ENCODE peak calls at places on chromosomes 11 and 22, in seven cellular contexts. I is COR-L47; M is activated naive CD4-positive, alpha-beta T cell; A is coronary artery; E is hippocampal formation; P is posterior vena cava; Y is CD14-positive monocyte. B is an unnamed sample.

GRCh38 chr11:79600747-79601146 is 159.9 kb upstream of the TENM4 start:
- DNase-seq in M (no peak), I (no peak), E (no peak), A (no peak), Y (no peak), P (no peak), B (no peak)

GRCh38 chr22:44088976-44089570 is 65.0 kb downstream of the PARVB start:
- DNase-seq in I (no peak), E (no peak), P (no peak), M (no peak), A (no peak), Y (no peak), B (no peak)

GRCh38 chr11:34866375-34866774 is 49.8 kb downstream of the APIP start:
- DNase-seq in I (no peak), E (no peak), P (no peak), M (no peak), Y (no peak), A (no peak), B (no peak)

GRCh38 chr22:45218974-45219373 is 21.7 kb downstream of the KIAA0930 start:
- DNase-seq in M (no peak), I (no peak), Y (no peak), E (no peak), P (no peak), A (no peak), B (no peak)

GRCh38 chr11:128653828-128654231 is 40.0 kb upstream of the FLI1 start:
- DNase-seq in E (peak), Y (peak), I (no peak), A (no peak), M (no peak), P (peak), B (no peak)

GRCh38 chr22:42083119-42083518 is 3.6 kb downstream of the SMDT1 start:
- DNase-seq in A (no peak), P (no peak), I (no peak), Y (no peak), E (no peak), M (no peak), B (no peak)

GRCh38 chr22:35609761-35610160 is 7.4 kb downstream of the MB start:
- DNase-seq in M (no peak), P (no peak), E (no peak), Y (no peak), I (no peak), A (no peak), B (no peak)

GRCh38 chr22:42160251-42160650 is 29.6 kb upstream of the CYP2D6 start:
- DNase-seq in I (no peak), Y (no peak), M (no peak), P (peak), A (no peak), E (no peak), B (no peak)

GRCh38 chr22:46538816-46539163 is 1.4 kb upstream of the CELSR1 start:
- DNase-seq in E (no peak), Y (no peak), P (no peak), I (no peak), A (no peak), M (no peak), B (no peak)

GRCh38 chr11:35911616-35912165 is 32.2 kb upstream of the LDLRAD3 start:
- DNase-seq in E (no peak), Y (no peak), M (no peak), I (no peak), P (no peak), A (no peak), B (no peak)

GRCh38 chr11:96073536-96073935 is 149.6 kb upstream of the MTMR2 start:
- DNase-seq in I (no peak), P (no peak), E (no peak), M (no peak), Y (no peak), A (no peak), B (no peak)

GRCh38 chr11:122979815-122980656 is 1.6 kb downstream of the BSX start:
- DNase-seq in I (no peak), A (no peak), E (no peak), M (no peak), P (no peak), Y (no peak), B (no peak)

GRCh38 chr11:65435981-65436411 is 13.4 kb downstream of the NEAT1 start:
- DNase-seq in P (peak), M (no peak), A (peak), I (no peak), E (no peak), Y (peak), B (no peak)

GRCh38 chr11:66360406-66361073 is 11.0 kb downstream of the SLC29A2 start:
- DNase-seq in M (no peak), I (no peak), Y (no peak), E (no peak), A (no peak), P (peak), B (no peak)

GRCh38 chr22:36027579-36027959 is 1.1 kb downstream of the RBFOX2 start:
- DNase-seq in E (peak), M (no peak), A (no peak), P (no peak), I (no peak), Y (no peak), B (no peak)

GRCh38 chr11:133681901-133682300 is 149.6 kb upstream of the OPCML start:
- DNase-seq in P (no peak), E (no peak), I (no peak), Y (no peak), A (no peak), M (no peak), B (no peak)

GRCh38 chr11:29623144-29623722 is 393.6 kb downstream of the KCNA4 start:
- DNase-seq in M (no peak), P (no peak), E (no peak), Y (no peak), I (no peak), A (no peak), B (no peak)

GRCh38 chr11:48081151-48082010 is 101.0 kb downstream of the PTPRJ start:
- DNase-seq in M (no peak), P (peak), E (peak), A (peak), I (no peak), Y (peak), B (no peak)

GRCh38 chr11:69135420-69136363 is 20.0 kb upstream of the SMIM38 start:
- DNase-seq in M (no peak), P (peak), A (peak), I (no peak), Y (no peak), E (no peak), B (no peak)